ENCODE peak calls at places on chromosome 7, in five cellular contexts. I is pancreas, E is OCI-LY7, P is NCI-H748 treated with DMSO at 0.1 percent for 48 hours, W is heart left ventricle. Y is an unnamed sample.

GRCh38 chr7:90474284-90475210 is 5.1 kb downstream of the PTTG1IP2 start:
- DNase-seq in E (no peak), I (no peak), P (no peak), W (no peak), Y (no peak)

GRCh38 chr7:36784991-36785940 is 61.0 kb upstream of the AOAH start:
- DNase-seq in I (no peak), P (no peak), W (peak), E (no peak), Y (peak)

GRCh38 chr7:32163141-32163806 is 93.1 kb upstream of the PDE1C start:
- DNase-seq in I (peak), W (peak), E (no peak), P (no peak), Y (no peak)

GRCh38 chr7:73823257-73823656 is 7.5 kb upstream of the CLDN4 start:
- DNase-seq in W (no peak), P (no peak), E (no peak), I (no peak), Y (no peak)

GRCh38 chr7:124489082-124489819 is 276.3 kb downstream of the GPR37 start:
- DNase-seq in I (no peak), W (no peak), P (no peak), E (no peak), Y (no peak)

GRCh38 chr7:21945374-21946227 is at the start of gene CDCA7L:
- DNase-seq in I (peak), W (peak), P (peak), E (peak), Y (peak)

GRCh38 chr7:37684927-37685326 is 1.4 kb downstream of the GPR141 start:
- DNase-seq in I (no peak), E (no peak), W (no peak), P (no peak), Y (no peak)

GRCh38 chr7:34123316-34123715 is 218.0 kb downstream of the BMPER start:
- DNase-seq in W (no peak), I (no peak), E (no peak), P (no peak), Y (no peak)

GRCh38 chr7:106947244-106947728 is 82.2 kb downstream of the PIK3CG start:
- DNase-seq in W (peak), E (peak), P (peak), I (peak), Y (peak)

GRCh38 chr7:85381212-85381611 is 194.4 kb upstream of the SEMA3D start:
- DNase-seq in E (no peak), P (no peak), I (no peak), W (no peak), Y (no peak)

GRCh38 chr7:82406937-82407336 is 36.6 kb downstream of the CACNA2D1 start:
- DNase-seq in W (no peak), I (no peak), P (no peak), E (no peak), Y (no peak)

GRCh38 chr7:68276725-68277124 is 1280.1 kb downstream of the TYW1 start:
- DNase-seq in I (no peak), P (no peak), W (no peak), E (no peak), Y (no peak)